ENCODE peak calls at places on chromosome 13, in four cellular contexts. Y, X, M and W are unnamed samples.

GRCh38 chr13:44431150-44431549 is 57.5 kb downstream of the SERP2 start:
- DNase-seq in M (no peak), X (no peak), Y (no peak), W (no peak)

GRCh38 chr13:90613076-90613795 is 734.3 kb upstream of the MIR17HG start:
- DNase-seq in Y (no peak), M (no peak), X (no peak), W (no peak)

GRCh38 chr13:77443511-77443910 is 92.0 kb upstream of the SCEL start:
- DNase-seq in M (no peak), Y (no peak), X (no peak), W (no peak)

GRCh38 chr13:84121456-84121855 is 239.2 kb upstream of the SLITRK1 start:
- DNase-seq in M (no peak), Y (no peak), X (no peak), W (no peak)

GRCh38 chr13:30861836-30862467 is 44.1 kb upstream of the MEDAG start:
- DNase-seq in M (no peak), X (no peak), Y (no peak), W (no peak)

GRCh38 chr13:90091611-90092010 is 1255.9 kb upstream of the MIR17HG start:
- DNase-seq in Y (no peak), X (no peak), M (no peak), W (no peak)

GRCh38 chr13:25165664-25166063 is 6.4 kb downstream of the AMER2 start:
- DNase-seq in M (no peak), X (no peak), Y (no peak), W (no peak)

GRCh38 chr13:53141336-53141735 is 112.7 kb downstream of the OLFM4 start:
- DNase-seq in M (no peak), Y (no peak), X (no peak), W (no peak)

GRCh38 chr13:101447852-101448251 is 4.6 kb upstream of the ITGBL1 start:
- DNase-seq in Y (no peak), M (no peak), X (no peak), W (no peak)

GRCh38 chr13:29908411-29908810 is 58.0 kb upstream of the UBL3 start:
- DNase-seq in Y (no peak), M (no peak), X (no peak), W (no peak)

GRCh38 chr13:106052200-106052767 is 483.2 kb downstream of the EFNB2 start:
- DNase-seq in X (no peak), Y (no peak), M (no peak), W (no peak)

GRCh38 chr13:34310539-34310938 is 492.6 kb downstream of the RFC3 start:
- DNase-seq in X (no peak), M (no peak), Y (no peak), W (no peak)

GRCh38 chr13:65907656-65908441 is 1322.3 kb downstream of the PCDH9 start:
- DNase-seq in X (no peak), M (no peak), Y (no peak), W (no peak)

GRCh38 chr13:35146686-35147085 is 204.6 kb downstream of the NBEA start:
- DNase-seq in M (no peak), Y (no peak), X (no peak), W (no peak)

GRCh38 chr13:26168276-26168814 is 53.8 kb downstream of the RNF6 start:
- DNase-seq in X (no peak), M (no peak), Y (no peak), W (no peak)

GRCh38 chr13:44155422-44156293 is 218.0 kb upstream of the SERP2 start:
- DNase-seq in M (no peak), X (no peak), Y (peak), W (no peak)

GRCh38 chr13:24618219-24618955 is 61.8 kb upstream of the ATP12A start:
- DNase-seq in M (no peak), Y (no peak), X (no peak), W (peak)

GRCh38 chr13:43132228-43132627 is 108.8 kb downstream of the DNAJC15 start:
- DNase-seq in Y (no peak), M (peak), X (no peak), W (no peak)

GRCh38 chr13:22735381-22735995 is 445.3 kb upstream of the SGCG start:
- DNase-seq in Y (no peak), X (no peak), M (no peak), W (no peak)
- TF ChIP-seq CTCF in Y (no peak), X (no peak), M (no peak), W (no peak)

DNA sequence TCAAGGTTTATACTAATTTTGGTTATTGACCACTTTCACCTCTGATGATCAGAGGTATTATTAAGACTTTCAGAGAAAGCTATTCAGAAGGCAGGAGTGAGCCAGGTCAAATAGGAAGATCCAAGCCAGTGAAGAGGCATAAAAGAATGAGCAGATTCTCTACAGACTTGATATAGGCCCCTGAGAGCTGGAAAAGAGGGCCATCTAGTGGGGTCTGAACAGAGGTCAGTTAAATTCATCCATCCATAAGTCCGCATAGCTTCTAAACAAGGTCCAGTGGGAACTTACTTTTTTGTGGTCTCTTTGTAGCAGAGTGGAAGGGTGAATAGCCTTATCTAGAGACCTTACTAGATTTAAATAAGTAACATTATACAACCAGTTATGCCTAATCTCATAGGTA is 126.6 kb upstream of the UFM1 start:
- DNase-seq in X (no peak), M (peak), Y (no peak), W (no peak)
- TF ChIP-seq CTCF in X (no peak), M (peak), Y (no peak), W (no peak)

DNA sequence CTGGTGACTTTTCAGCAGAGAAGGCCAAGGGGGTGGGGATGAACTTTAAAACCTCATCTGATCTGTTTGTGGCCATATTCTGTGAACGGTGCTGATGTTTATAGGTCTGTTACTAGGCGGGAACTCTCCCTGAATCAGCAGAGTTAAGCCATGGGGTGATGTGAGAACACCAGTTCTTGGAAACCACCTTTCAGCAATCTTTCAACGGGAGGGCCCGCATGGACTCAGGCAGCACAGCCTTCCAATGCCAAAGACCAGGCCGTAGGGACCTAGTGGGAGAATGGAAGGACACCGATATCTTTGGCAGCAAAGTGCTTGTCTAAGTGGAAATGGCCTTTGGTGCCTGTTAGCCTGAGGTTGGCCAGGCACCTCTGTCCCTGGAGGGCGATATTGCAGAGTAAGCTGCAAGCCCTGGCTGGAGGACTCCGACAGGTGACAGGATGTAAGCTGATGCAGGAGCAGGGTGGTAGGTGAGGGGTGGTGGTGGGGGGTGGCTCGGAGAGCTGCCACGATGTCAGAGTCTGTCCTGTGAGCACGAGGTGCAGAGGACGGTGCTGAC is 57.0 kb downstream of the ERCC5 start:
- DNase-seq in M (peak), Y (no peak), X (peak), W (no peak)
- TF ChIP-seq CTCF in M (no peak), Y (no peak), X (no peak), W (no peak)

GRCh38 chr13:96003304-96003703 is 49.9 kb downstream of the UGGT2 start:
- DNase-seq in Y (no peak), X (no peak), M (no peak), W (no peak)
- TF ChIP-seq CTCF in Y (no peak), X (no peak), M (peak), W (no peak)

DNA sequence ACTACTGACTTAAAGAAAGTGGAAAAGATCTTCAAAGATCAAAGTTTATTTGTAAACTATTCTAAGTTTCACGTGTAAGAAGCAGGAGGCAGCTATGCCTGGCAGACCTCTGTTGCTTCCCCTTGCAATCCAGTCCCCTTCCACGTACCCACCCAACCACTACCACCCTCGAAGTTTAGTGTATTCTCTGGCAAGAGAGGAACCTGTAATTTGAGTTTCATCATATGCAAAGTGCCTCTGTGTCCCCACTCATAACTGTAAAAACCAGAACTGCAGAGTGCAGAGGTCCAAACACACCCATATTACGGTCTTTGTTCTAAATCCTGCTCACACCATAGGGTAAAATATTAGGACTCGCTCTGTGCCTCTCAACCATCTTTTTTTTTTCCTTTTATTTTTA is 75.8 kb upstream of the FRY start:
- DNase-seq in Y (no peak), X (no peak), M (no peak), W (no peak)
- TF ChIP-seq CTCF in Y (no peak), X (no peak), M (no peak), W (no peak)

DNA sequence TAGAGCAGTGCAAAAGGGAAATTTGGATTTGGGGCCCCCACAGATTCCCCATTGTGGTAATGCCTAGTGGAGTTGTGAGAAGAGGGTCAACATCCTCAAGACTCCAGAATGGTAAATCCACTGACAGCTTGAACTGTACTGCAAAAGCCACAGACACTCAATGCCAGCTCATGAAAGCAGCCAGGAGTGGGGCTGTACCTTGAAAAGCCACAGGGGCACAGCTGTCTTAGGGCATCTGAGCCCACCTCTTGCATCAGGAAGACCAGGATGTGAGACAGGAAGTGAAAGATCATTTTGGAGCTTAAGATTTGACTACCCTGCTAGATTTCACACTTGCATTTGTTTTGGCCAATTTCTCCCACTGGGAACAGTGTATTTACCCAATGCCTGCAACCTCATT is 1548.9 kb upstream of the PCDH20 start:
- DNase-seq in M (no peak), Y (no peak), X (no peak), W (no peak)
- TF ChIP-seq CTCF in M (no peak), Y (no peak), X (no peak), W (no peak)

DNA sequence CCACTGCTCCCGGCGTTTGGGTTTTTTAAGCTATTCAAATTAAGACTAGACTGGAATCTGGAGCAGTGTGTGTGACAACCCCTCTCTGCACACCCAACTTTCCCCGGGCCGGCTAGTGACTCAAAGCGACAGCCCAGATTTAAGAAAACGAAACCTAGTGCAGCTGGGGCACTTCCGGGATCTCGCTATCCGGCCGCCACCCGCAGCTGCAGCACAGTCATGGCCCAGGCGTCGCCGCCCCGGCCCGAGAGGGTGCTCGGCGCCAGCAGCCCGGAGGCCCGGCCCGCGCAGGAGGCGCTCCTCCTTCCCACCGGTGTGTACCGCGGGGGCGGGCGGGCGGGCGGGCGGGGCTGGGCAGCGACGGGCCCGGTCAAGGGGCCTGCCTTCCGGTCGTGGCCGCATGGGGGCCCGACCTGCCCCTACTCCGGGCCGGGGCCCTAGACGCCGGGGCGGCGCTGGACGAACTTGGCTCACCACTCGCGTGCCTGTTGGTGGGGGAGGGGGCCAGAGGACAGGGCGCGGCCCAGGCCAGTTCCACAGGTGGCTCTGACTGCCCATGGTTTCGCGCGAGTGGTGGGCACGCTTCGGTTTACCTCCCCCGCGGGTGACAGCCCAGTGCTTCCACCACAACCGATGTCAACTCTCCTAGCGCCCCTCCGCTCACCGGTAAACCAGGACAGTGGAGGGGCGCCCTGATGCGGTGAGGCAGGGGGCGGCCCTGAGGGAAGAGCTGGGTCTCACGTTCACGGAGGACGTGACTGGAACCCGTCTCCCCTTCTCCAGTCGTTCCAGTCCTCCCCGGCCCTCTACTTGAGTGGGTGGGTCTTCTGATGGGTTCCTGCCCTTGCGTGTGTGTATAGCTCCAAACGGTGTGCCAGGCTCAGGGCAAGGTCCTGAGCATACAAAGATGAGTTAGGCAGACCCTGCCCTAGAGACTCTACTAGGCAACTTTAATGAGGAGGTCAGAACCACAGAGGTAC is at the start of gene PHF11:
- DNase-seq in M (peak), X (peak), Y (peak), W (peak)
- TF ChIP-seq CTCF in M (no peak), X (peak), Y (no peak), W (no peak)

DNA sequence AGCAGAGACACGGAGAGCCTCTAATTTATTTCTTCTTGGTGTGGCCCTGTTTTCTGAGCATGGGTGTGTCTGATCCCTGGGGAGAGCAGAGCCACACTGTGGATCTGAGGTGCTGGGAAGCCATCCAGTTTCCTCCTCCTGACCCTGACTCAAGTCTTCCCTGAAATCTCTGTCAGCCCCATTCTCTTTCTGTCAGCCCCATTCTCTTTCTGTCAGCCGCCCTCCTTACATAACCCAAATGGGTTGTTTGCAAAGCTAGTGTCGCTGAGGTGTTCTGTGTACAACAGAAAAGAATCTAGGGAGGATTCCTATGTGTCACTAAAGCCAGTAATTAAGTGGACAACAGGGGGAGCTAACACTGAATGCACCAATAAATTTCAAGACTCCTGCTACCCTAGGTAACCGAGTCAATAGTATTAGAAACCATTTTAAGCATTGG is 50.2 kb downstream of the LRCH1 start:
- DNase-seq in M (no peak), Y (no peak), X (no peak), W (no peak)
- TF ChIP-seq CTCF in M (peak), Y (no peak), X (peak), W (no peak)

GRCh38 chr13:51208707-51209106 is 13.5 kb upstream of the FAM124A start:
- DNase-seq in M (no peak), Y (no peak), X (no peak), W (no peak)
- TF ChIP-seq CTCF in M (no peak), Y (no peak), X (no peak), W (no peak)